ENCODE peak calls at places on chromosome 9, in five cellular contexts. D is nephron progenitor cell, J is NCI-H1417, B is adipocyte, K is Caki2. G is an unnamed sample.

GRCh38 chr9:94173632-94174031 is 85.5 kb upstream of the ZNF169 start:
- DNase-seq in D (no peak), J (no peak), B (no peak), K (no peak), G (no peak)

GRCh38 chr9:102101723-102102122 is 363.3 kb upstream of the GRIN3A start:
- DNase-seq in D (no peak), J (no peak), B (no peak), K (no peak), G (no peak)

GRCh38 chr9:20236676-20237075 is 385.6 kb downstream of the MLLT3 start:
- DNase-seq in D (no peak), J (peak; percentile 71), B (no peak), K (no peak), G (peak; percentile 15)

GRCh38 chr9:107395126-107395525 is 94.4 kb downstream of the KLF4 start:
- DNase-seq in D (no peak), J (no peak), B (no peak), K (no peak), G (no peak)

GRCh38 chr9:128607642-128608350 is 48.9 kb downstream of the DYNC2I2 start:
- DNase-seq in D (no peak), J (no peak), B (peak; percentile 7), K (no peak), G (peak; percentile 82)

GRCh38 chr9:98215821-98216220 is 23.4 kb upstream of the CORO2A start:
- DNase-seq in D (peak; percentile 53), J (no peak), B (no peak), K (peak; percentile 33), G (peak; percentile 70)

GRCh38 chr9:91771864-91772263 is 178.2 kb downstream of the ROR2 start:
- DNase-seq in D (no peak), J (no peak), B (no peak), K (peak; percentile 42), G (no peak)

GRCh38 chr9:3758816-3759576 is 233.2 kb upstream of the RFX3 start:
- DNase-seq in D (no peak), J (no peak), B (peak; percentile 37), K (no peak), G (no peak)

GRCh38 chr9:25678846-25679360 is 659 bp upstream of the TUSC1 start:
- DNase-seq in D (no peak), J (no peak), B (peak; percentile 59), K (no peak), G (peak; percentile 46)

GRCh38 chr9:126842977-126843799 is 17.3 kb upstream of the ZBTB34 start:
- DNase-seq in D (no peak), J (no peak), B (no peak), K (no peak), G (no peak)

GRCh38 chr9:122367779-122368460 is 2.9 kb upstream of the PTGS1 start:
- DNase-seq in D (no peak), J (no peak), B (no peak), K (no peak), G (no peak)

GRCh38 chr9:110531776-110532175 is 47.8 kb downstream of the SVEP1 start:
- DNase-seq in D (no peak), J (no peak), B (no peak), K (no peak), G (peak; percentile 11)

GRCh38 chr9:93665566-93666278 is 89.3 kb downstream of the PHF2 start:
- DNase-seq in D (no peak), J (no peak), B (no peak), K (no peak), G (peak; percentile 14)

GRCh38 chr9:8115570-8115969 is 316.0 kb upstream of the DMAC1 start:
- DNase-seq in D (no peak), J (no peak), B (no peak), K (no peak), G (no peak)

GRCh38 chr9:81604306-81605153 is 84.8 kb downstream of the TLE1 start:
- DNase-seq in D (no peak), J (no peak), B (no peak), K (no peak), G (peak; percentile 13)

GRCh38 chr9:3397726-3398125 is 128.1 kb downstream of the RFX3 start:
- DNase-seq in D (no peak), J (no peak), B (no peak), K (no peak), G (no peak)

GRCh38 chr9:35771524-35771923 is 17.4 kb upstream of the MSMP start:
- DNase-seq in D (no peak), J (peak; percentile 1), B (peak; percentile 14), K (no peak), G (peak; percentile 93)

GRCh38 chr9:22010881-22011625 is 1.9 kb upstream of the CDKN2B start:
- DNase-seq in D (peak; percentile 85), J (no peak), B (peak; percentile 65), K (no peak), G (no peak)

GRCh38 chr9:130199605-130200004 is 27.4 kb downstream of the NCS1 start:
- DNase-seq in D (no peak), J (no peak), B (no peak), K (no peak), G (no peak)

GRCh38 chr9:12718482-12719026 is 25.4 kb downstream of the TYRP1 start:
- DNase-seq in D (peak; percentile 29), J (no peak), B (peak; percentile 55), K (no peak), G (peak; percentile 61)

GRCh38 chr9:99253134-99253533 is 31.1 kb downstream of the SEC61B start:
- DNase-seq in D (no peak), J (no peak), B (no peak), K (no peak), G (no peak)

GRCh38 chr9:130089141-130089540 is 35.4 kb downstream of the GPR107 start:
- DNase-seq in D (no peak), J (no peak), B (no peak), K (no peak), G (no peak)

GRCh38 chr9:124716795-124717194 is 54.3 kb downstream of the NR6A1 start:
- DNase-seq in D (no peak), J (no peak), B (no peak), K (no peak), G (no peak)